ENCODE peak calls at places on chromosome 16, in seven cellular contexts. One of them, this sample, is unnamed.

GRCh38 chr16:6684076-6684673 is 648.5 kb upstream of the RBFOX1 start:
- DNase-seq in sigmoid colon: no peak
- DNase-seq in pancreas: no peak
- DNase-seq in left ventricle myocardium inferior: no peak
- DNase-seq in brain microvascular endothelial cell: peak; percentile 7
- DNase-seq in neural progenitor cell: peak; percentile 65
- DNase-seq in spleen: no peak
- DNase-seq in this sample: no peak

GRCh38 chr16:17070882-17071592 is 399.7 kb downstream of the XYLT1 start:
- DNase-seq in sigmoid colon: no peak
- DNase-seq in pancreas: peak; percentile 22
- DNase-seq in left ventricle myocardium inferior: no peak
- DNase-seq in brain microvascular endothelial cell: no peak
- DNase-seq in neural progenitor cell: peak; percentile 57
- DNase-seq in spleen: peak; percentile 87
- DNase-seq in this sample: peak; percentile 87

GRCh38 chr16:77869997-77870813 is 81.8 kb downstream of the VAT1L start:
- DNase-seq in sigmoid colon: no peak
- DNase-seq in pancreas: no peak
- DNase-seq in left ventricle myocardium inferior: peak; percentile 31
- DNase-seq in brain microvascular endothelial cell: no peak
- DNase-seq in neural progenitor cell: no peak
- DNase-seq in spleen: no peak
- DNase-seq in this sample: no peak

GRCh38 chr16:25014500-25015147 is 545 bp downstream of the ARHGAP17 start:
- DNase-seq in sigmoid colon: peak; percentile 77
- DNase-seq in pancreas: peak; percentile 58
- DNase-seq in left ventricle myocardium inferior: peak; percentile 56
- DNase-seq in brain microvascular endothelial cell: no peak
- DNase-seq in neural progenitor cell: peak; percentile 77
- DNase-seq in spleen: peak; percentile 91
- DNase-seq in this sample: no peak

GRCh38 chr16:73265124-73265838 is 217.4 kb upstream of the ZFHX3 start:
- DNase-seq in sigmoid colon: no peak
- DNase-seq in pancreas: peak; percentile 21
- DNase-seq in left ventricle myocardium inferior: no peak
- DNase-seq in brain microvascular endothelial cell: no peak
- DNase-seq in neural progenitor cell: no peak
- DNase-seq in spleen: no peak
- DNase-seq in this sample: no peak

GRCh38 chr16:62620259-62620658 is 584.0 kb upstream of the CDH8 start:
- DNase-seq in sigmoid colon: no peak
- DNase-seq in pancreas: no peak
- DNase-seq in left ventricle myocardium inferior: no peak
- DNase-seq in brain microvascular endothelial cell: no peak
- DNase-seq in neural progenitor cell: no peak
- DNase-seq in spleen: no peak
- DNase-seq in this sample: no peak

GRCh38 chr16:10641953-10642949 is 52.5 kb downstream of the TEKT5 start:
- DNase-seq in sigmoid colon: no peak
- DNase-seq in pancreas: no peak
- DNase-seq in left ventricle myocardium inferior: no peak
- DNase-seq in brain microvascular endothelial cell: no peak
- DNase-seq in neural progenitor cell: peak; percentile 82
- DNase-seq in spleen: no peak
- DNase-seq in this sample: no peak

GRCh38 chr16:47473794-47474193 is 12.7 kb downstream of the PHKB start:
- DNase-seq in sigmoid colon: no peak
- DNase-seq in pancreas: no peak
- DNase-seq in left ventricle myocardium inferior: no peak
- DNase-seq in brain microvascular endothelial cell: no peak
- DNase-seq in neural progenitor cell: no peak
- DNase-seq in spleen: no peak
- DNase-seq in this sample: no peak

GRCh38 chr16:84555418-84556196 is 51.1 kb upstream of the MEAK7 start:
- DNase-seq in sigmoid colon: no peak
- DNase-seq in pancreas: no peak
- DNase-seq in left ventricle myocardium inferior: no peak
- DNase-seq in brain microvascular endothelial cell: no peak
- DNase-seq in neural progenitor cell: peak; percentile 60
- DNase-seq in spleen: peak; percentile 46
- DNase-seq in this sample: no peak

GRCh38 chr16:11240636-11241473 is 15.1 kb downstream of the SOCS1 start:
- DNase-seq in sigmoid colon: no peak
- DNase-seq in pancreas: no peak
- DNase-seq in left ventricle myocardium inferior: peak; percentile 51
- DNase-seq in brain microvascular endothelial cell: no peak
- DNase-seq in neural progenitor cell: no peak
- DNase-seq in spleen: no peak
- DNase-seq in this sample: no peak

GRCh38 chr16:4021070-4021779 is 95.0 kb downstream of the ADCY9 start:
- DNase-seq in sigmoid colon: no peak
- DNase-seq in pancreas: peak; percentile 93
- DNase-seq in left ventricle myocardium inferior: no peak
- DNase-seq in brain microvascular endothelial cell: no peak
- DNase-seq in neural progenitor cell: no peak
- DNase-seq in spleen: no peak
- DNase-seq in this sample: peak; percentile 80

GRCh38 chr16:14307623-14308356 is 236.7 kb downstream of the MRTFB start:
- DNase-seq in sigmoid colon: no peak
- DNase-seq in pancreas: peak; percentile 69
- DNase-seq in left ventricle myocardium inferior: peak; percentile 45
- DNase-seq in brain microvascular endothelial cell: no peak
- DNase-seq in neural progenitor cell: no peak
- DNase-seq in spleen: peak; percentile 63
- DNase-seq in this sample: no peak

GRCh38 chr16:58464916-58465731 is 34.8 kb upstream of the NDRG4 start:
- DNase-seq in sigmoid colon: no peak
- DNase-seq in pancreas: no peak
- DNase-seq in left ventricle myocardium inferior: no peak
- DNase-seq in brain microvascular endothelial cell: no peak
- DNase-seq in neural progenitor cell: peak; percentile 69
- DNase-seq in spleen: peak; percentile 54
- DNase-seq in this sample: no peak

GRCh38 chr16:87661561-87661960 is 59.3 kb downstream of the JPH3 start:
- DNase-seq in sigmoid colon: no peak
- DNase-seq in pancreas: no peak
- DNase-seq in left ventricle myocardium inferior: no peak
- DNase-seq in brain microvascular endothelial cell: peak; percentile 29
- DNase-seq in neural progenitor cell: peak; percentile 83
- DNase-seq in spleen: no peak
- DNase-seq in this sample: peak; percentile 11

GRCh38 chr16:4494746-4495490 is 18.7 kb downstream of the HMOX2 start:
- DNase-seq in sigmoid colon: no peak
- DNase-seq in pancreas: no peak
- DNase-seq in left ventricle myocardium inferior: no peak
- DNase-seq in brain microvascular endothelial cell: peak; percentile 75
- DNase-seq in neural progenitor cell: no peak
- DNase-seq in spleen: no peak
- DNase-seq in this sample: peak; percentile 97

GRCh38 chr16:30063893-30064745 is 1.4 kb upstream of the ALDOA start:
- DNase-seq in sigmoid colon: peak; percentile 92
- DNase-seq in pancreas: peak; percentile 78
- DNase-seq in left ventricle myocardium inferior: peak; percentile 84
- DNase-seq in brain microvascular endothelial cell: no peak
- DNase-seq in neural progenitor cell: peak; percentile 64
- DNase-seq in spleen: peak; percentile 93
- DNase-seq in this sample: no peak

GRCh38 chr16:367333-367903 is 2.9 kb downstream of the MRPL28 start:
- DNase-seq in sigmoid colon: no peak
- DNase-seq in pancreas: no peak
- DNase-seq in left ventricle myocardium inferior: no peak
- DNase-seq in brain microvascular endothelial cell: no peak
- DNase-seq in neural progenitor cell: no peak
- DNase-seq in spleen: peak; percentile 54
- DNase-seq in this sample: no peak
- H3K27ac ChIP-seq in sigmoid colon: no peak overlapping the region
- H3K27ac ChIP-seq in pancreas: no peak overlapping the region
- H3K27ac ChIP-seq in left ventricle myocardium inferior: no peak overlapping the region
- H3K27ac ChIP-seq in brain microvascular endothelial cell: no peak overlapping the region
- H3K27ac ChIP-seq in neural progenitor cell: no peak overlapping the region
- H3K27ac ChIP-seq in spleen: no peak overlapping the region
- H3K27ac ChIP-seq in this sample: no peak overlapping the region

GRCh38 chr16:28491080-28491969 is 549 bp downstream of the CLN3 start:
- DNase-seq in sigmoid colon: peak; percentile 77
- DNase-seq in pancreas: peak; percentile 63
- DNase-seq in left ventricle myocardium inferior: peak; percentile 38
- DNase-seq in brain microvascular endothelial cell: no peak
- DNase-seq in neural progenitor cell: peak; percentile 64
- DNase-seq in spleen: peak; percentile 90
- DNase-seq in this sample: peak; percentile 57
- TF ChIP-seq CTCF in sigmoid colon: peak; percentile 33
- TF ChIP-seq CTCF in pancreas: no peak
- TF ChIP-seq CTCF in left ventricle myocardium inferior: peak; percentile 56
- TF ChIP-seq CTCF in brain microvascular endothelial cell: peak; percentile 56
- TF ChIP-seq CTCF in neural progenitor cell: no peak
- TF ChIP-seq CTCF in spleen: no peak
- TF ChIP-seq CTCF in this sample: peak; percentile 42

GRCh38 chr16:2787406-2787805 is at the start of gene PRSS33:
- DNase-seq in sigmoid colon: peak; percentile 24
- DNase-seq in pancreas: no peak
- DNase-seq in left ventricle myocardium inferior: no peak
- DNase-seq in brain microvascular endothelial cell: no peak
- DNase-seq in neural progenitor cell: peak; percentile 68
- DNase-seq in spleen: peak; percentile 62
- DNase-seq in this sample: no peak
- H3K27me3 ChIP-seq in sigmoid colon: peaks cover 19% of the 10 kb centered on the region
- H3K27me3 ChIP-seq in pancreas: no peaks in the 10 kb centered on the region
- H3K27me3 ChIP-seq in left ventricle myocardium inferior: peaks cover 92% of the 10 kb centered on the region
- H3K27me3 ChIP-seq in brain microvascular endothelial cell: peaks cover 47% of the 10 kb centered on the region
- H3K27me3 ChIP-seq in neural progenitor cell: peaks cover 8% of the 10 kb centered on the region
- H3K27me3 ChIP-seq in spleen: peaks cover 5% of the 10 kb centered on the region
- H3K27me3 ChIP-seq in this sample: peaks cover 48% of the 10 kb centered on the region

DNA sequence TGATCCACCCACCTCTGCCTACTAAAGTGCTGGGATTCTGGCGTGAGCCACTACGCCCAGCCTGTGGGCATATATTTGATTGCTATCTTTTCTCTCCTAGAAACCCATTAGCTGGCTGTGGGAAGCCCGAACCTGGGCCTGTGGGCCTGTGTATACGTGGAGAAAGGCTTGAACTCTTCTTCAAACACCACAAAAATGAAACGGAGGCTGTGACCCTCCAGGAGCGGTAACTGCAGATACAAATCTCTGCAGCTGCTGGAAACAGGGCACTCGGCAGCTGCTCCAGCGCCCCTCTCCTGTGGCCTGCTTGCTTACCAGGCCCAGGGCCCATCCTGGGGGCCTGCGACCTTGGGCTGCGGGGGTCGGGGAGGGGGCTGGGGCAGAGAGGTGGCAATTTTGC is 27.9 kb upstream of the MTSS2 start:
- DNase-seq in sigmoid colon: no peak
- DNase-seq in pancreas: no peak
- DNase-seq in left ventricle myocardium inferior: no peak
- DNase-seq in brain microvascular endothelial cell: no peak
- DNase-seq in neural progenitor cell: no peak
- DNase-seq in spleen: no peak
- DNase-seq in this sample: no peak
- H3K27ac ChIP-seq in sigmoid colon: peak overlapping the region; percentile 88
- H3K27ac ChIP-seq in pancreas: no peak overlapping the region
- H3K27ac ChIP-seq in left ventricle myocardium inferior: no peak overlapping the region
- H3K27ac ChIP-seq in brain microvascular endothelial cell: no peak overlapping the region
- H3K27ac ChIP-seq in neural progenitor cell: no peak overlapping the region
- H3K27ac ChIP-seq in spleen: peak overlapping the region; percentile 72
- H3K27ac ChIP-seq in this sample: no peak overlapping the region

GRCh38 chr16:31079342-31079944 is 5.2 kb downstream of the ZNF646 start:
- DNase-seq in sigmoid colon: no peak
- DNase-seq in pancreas: peak; percentile 4
- DNase-seq in left ventricle myocardium inferior: no peak
- DNase-seq in brain microvascular endothelial cell: no peak
- DNase-seq in neural progenitor cell: no peak
- DNase-seq in spleen: peak; percentile 74
- DNase-seq in this sample: no peak
- TF ChIP-seq CTCF in sigmoid colon: no peak
- TF ChIP-seq CTCF in pancreas: no peak
- TF ChIP-seq CTCF in left ventricle myocardium inferior: no peak
- TF ChIP-seq CTCF in brain microvascular endothelial cell: no peak
- TF ChIP-seq CTCF in neural progenitor cell: no peak
- TF ChIP-seq CTCF in spleen: no peak
- TF ChIP-seq CTCF in this sample: no peak

DNA sequence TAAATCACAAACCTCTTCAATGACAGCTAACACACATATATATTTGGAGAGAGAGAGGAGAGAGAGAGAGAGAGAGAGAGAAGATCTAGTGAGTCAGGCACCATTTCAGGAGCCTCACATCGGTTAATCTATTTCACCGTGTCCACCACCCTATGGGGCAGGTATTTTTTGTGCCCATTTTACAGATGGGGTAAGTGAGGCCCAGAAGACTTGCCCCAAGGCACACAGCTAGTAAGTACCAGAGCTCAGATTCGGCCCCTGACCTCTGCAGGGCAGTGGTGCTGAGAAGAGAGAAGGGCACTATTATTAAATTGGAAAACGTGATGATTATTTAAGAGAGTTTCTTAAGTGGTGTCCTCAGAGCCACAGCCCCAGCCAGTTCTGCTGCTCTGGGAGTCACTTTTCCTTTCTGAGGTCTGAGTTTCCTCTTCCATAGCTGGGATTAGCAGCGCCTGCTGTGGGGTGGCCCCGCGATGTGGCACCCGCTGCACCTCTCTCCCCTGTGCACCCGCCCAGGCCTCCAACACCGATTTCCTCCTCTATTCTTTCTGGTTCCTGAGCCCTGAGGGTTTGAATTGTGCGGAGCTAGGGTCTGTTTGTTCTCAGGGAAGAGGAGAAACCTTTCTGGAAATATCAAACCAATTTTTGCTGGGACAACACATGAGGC is 303.9 kb downstream of the IRF8 start:
- DNase-seq in sigmoid colon: no peak
- DNase-seq in pancreas: no peak
- DNase-seq in left ventricle myocardium inferior: no peak
- DNase-seq in brain microvascular endothelial cell: no peak
- DNase-seq in neural progenitor cell: no peak
- DNase-seq in spleen: no peak
- DNase-seq in this sample: no peak
- H3K27me3 ChIP-seq in sigmoid colon: no peaks in the 10 kb centered on the region
- H3K27me3 ChIP-seq in pancreas: no peaks in the 10 kb centered on the region
- H3K27me3 ChIP-seq in left ventricle myocardium inferior: peaks cover 48% of the 10 kb centered on the region
- H3K27me3 ChIP-seq in brain microvascular endothelial cell: peaks cover 37% of the 10 kb centered on the region
- H3K27me3 ChIP-seq in neural progenitor cell: peaks cover under 1% of the 10 kb centered on the region
- H3K27me3 ChIP-seq in spleen: peaks cover 11% of the 10 kb centered on the region
- H3K27me3 ChIP-seq in this sample: peaks cover 32% of the 10 kb centered on the region

GRCh38 chr16:89408315-89408714 is 82.0 kb downstream of the ANKRD11 start:
- DNase-seq in sigmoid colon: no peak
- DNase-seq in pancreas: no peak
- DNase-seq in left ventricle myocardium inferior: peak; percentile 57
- DNase-seq in brain microvascular endothelial cell: no peak
- DNase-seq in neural progenitor cell: no peak
- DNase-seq in spleen: no peak
- DNase-seq in this sample: no peak
- H3K27ac ChIP-seq in sigmoid colon: peak overlapping the region; percentile 44
- H3K27ac ChIP-seq in pancreas: peak overlapping the region; percentile 23
- H3K27ac ChIP-seq in left ventricle myocardium inferior: peak overlapping the region; percentile 31
- H3K27ac ChIP-seq in brain microvascular endothelial cell: no peak overlapping the region
- H3K27ac ChIP-seq in neural progenitor cell: peak overlapping the region; percentile 39
- H3K27ac ChIP-seq in spleen: peak overlapping the region; percentile 62
- H3K27ac ChIP-seq in this sample: no peak overlapping the region

This sample was measured in foreskin keratinocyte.